ENCODE peak calls at places on chromosomes 3 and 15, in six cellular contexts. One of them, this sample, is unnamed.

GRCh38 chr3:124532071-124532470 is 198.2 kb upstream of the UMPS start:
- DNase-seq in uterus: no peak
- DNase-seq in Panc1: no peak
- DNase-seq in neural crest cell: no peak
- DNase-seq in H9: no peak
- DNase-seq in heart right ventricle: no peak
- DNase-seq in this sample: no peak

GRCh38 chr3:107404727-107405519 is 27.7 kb downstream of the CCDC54 start:
- DNase-seq in uterus: no peak
- DNase-seq in Panc1: no peak
- DNase-seq in neural crest cell: no peak
- DNase-seq in H9: no peak
- DNase-seq in heart right ventricle: no peak
- DNase-seq in this sample: no peak

GRCh38 chr3:106826861-106827311 is 550.4 kb upstream of the CCDC54 start:
- DNase-seq in uterus: no peak
- DNase-seq in Panc1: no peak
- DNase-seq in neural crest cell: no peak
- DNase-seq in H9: no peak
- DNase-seq in heart right ventricle: no peak
- DNase-seq in this sample: no peak

GRCh38 chr3:53495091-53495517 is 693 bp downstream of the CACNA1D start:
- DNase-seq in uterus: no peak
- DNase-seq in Panc1: no peak
- DNase-seq in neural crest cell: no peak
- DNase-seq in H9: no peak
- DNase-seq in heart right ventricle: no peak
- DNase-seq in this sample: no peak

GRCh38 chr3:127714866-127715265 is 42.1 kb downstream of the ABTB1 start:
- DNase-seq in uterus: no peak
- DNase-seq in Panc1: no peak
- DNase-seq in neural crest cell: no peak
- DNase-seq in H9: no peak
- DNase-seq in heart right ventricle: no peak
- DNase-seq in this sample: no peak

GRCh38 chr15:28975766-28976179 is 90.0 kb downstream of the APBA2 start:
- DNase-seq in uterus: no peak
- DNase-seq in Panc1: no peak
- DNase-seq in neural crest cell: peak
- DNase-seq in H9: peak
- DNase-seq in heart right ventricle: no peak
- DNase-seq in this sample: no peak

GRCh38 chr15:31481157-31481556 is 154.5 kb downstream of the KLF13 start:
- DNase-seq in uterus: no peak
- DNase-seq in Panc1: no peak
- DNase-seq in neural crest cell: no peak
- DNase-seq in H9: no peak
- DNase-seq in heart right ventricle: no peak
- DNase-seq in this sample: no peak

GRCh38 chr3:32840086-32840841 is 22.5 kb downstream of the TRIM71 start:
- DNase-seq in uterus: no peak
- DNase-seq in Panc1: no peak
- DNase-seq in neural crest cell: no peak
- DNase-seq in H9: peak
- DNase-seq in heart right ventricle: no peak
- DNase-seq in this sample: no peak

GRCh38 chr3:130316164-130316563 is 29.3 kb upstream of the COL6A5 start:
- DNase-seq in uterus: peak
- DNase-seq in Panc1: no peak
- DNase-seq in neural crest cell: no peak
- DNase-seq in H9: no peak
- DNase-seq in heart right ventricle: no peak
- DNase-seq in this sample: no peak

GRCh38 chr3:23612296-23612891 is 193.4 kb upstream of the UBE2E1 start:
- DNase-seq in uterus: no peak
- DNase-seq in Panc1: peak
- DNase-seq in neural crest cell: no peak
- DNase-seq in H9: no peak
- DNase-seq in heart right ventricle: no peak
- DNase-seq in this sample: no peak

GRCh38 chr15:63998489-63998888 is 47.8 kb downstream of the DAPK2 start:
- DNase-seq in uterus: no peak
- DNase-seq in Panc1: no peak
- DNase-seq in neural crest cell: no peak
- DNase-seq in H9: no peak
- DNase-seq in heart right ventricle: no peak
- DNase-seq in this sample: no peak

GRCh38 chr15:81235781-81236507 is 39.3 kb downstream of the IL16 start:
- DNase-seq in uterus: peak
- DNase-seq in Panc1: no peak
- DNase-seq in neural crest cell: no peak
- DNase-seq in H9: no peak
- DNase-seq in heart right ventricle: no peak
- DNase-seq in this sample: peak

GRCh38 chr3:126083511-126083912 is 412 bp downstream of the SLC41A3 start:
- DNase-seq in uterus: no peak
- DNase-seq in Panc1: no peak
- DNase-seq in neural crest cell: peak
- DNase-seq in H9: peak
- DNase-seq in heart right ventricle: no peak
- DNase-seq in this sample: no peak

GRCh38 chr15:72934006-72934405 is 118.3 kb upstream of the NEO1 start:
- DNase-seq in uterus: no peak
- DNase-seq in Panc1: no peak
- DNase-seq in neural crest cell: no peak
- DNase-seq in H9: no peak
- DNase-seq in heart right ventricle: no peak
- DNase-seq in this sample: no peak

GRCh38 chr3:16177962-16178627 is 3.6 kb downstream of the GALNT15 start:
- DNase-seq in uterus: peak
- DNase-seq in Panc1: peak
- DNase-seq in neural crest cell: peak
- DNase-seq in H9: peak
- DNase-seq in heart right ventricle: peak
- DNase-seq in this sample: peak

GRCh38 chr3:123605789-123606234 is 21.0 kb upstream of the HACD2 start:
- DNase-seq in uterus: no peak
- DNase-seq in Panc1: no peak
- DNase-seq in neural crest cell: no peak
- DNase-seq in H9: peak
- DNase-seq in heart right ventricle: no peak
- DNase-seq in this sample: no peak

GRCh38 chr3:33440328-33440577 is at the start of gene UBP1:
- DNase-seq in uterus: no peak
- DNase-seq in Panc1: no peak
- DNase-seq in neural crest cell: no peak
- DNase-seq in H9: no peak
- DNase-seq in heart right ventricle: peak
- DNase-seq in this sample: no peak

GRCh38 chr3:160225181-160226025 is at the start of gene C3orf80:
- DNase-seq in uterus: peak
- DNase-seq in Panc1: no peak
- DNase-seq in neural crest cell: peak
- DNase-seq in H9: peak
- DNase-seq in heart right ventricle: peak
- DNase-seq in this sample: peak

GRCh38 chr3:52534281-52535183 is 875 bp upstream of the NT5DC2 start:
- DNase-seq in uterus: peak
- DNase-seq in Panc1: no peak
- DNase-seq in neural crest cell: peak
- DNase-seq in H9: peak
- DNase-seq in heart right ventricle: peak
- DNase-seq in this sample: peak

GRCh38 chr15:59691194-59691805 is 2.2 kb upstream of the BNIP2 start:
- DNase-seq in uterus: no peak
- DNase-seq in Panc1: no peak
- DNase-seq in neural crest cell: peak
- DNase-seq in H9: no peak
- DNase-seq in heart right ventricle: no peak
- DNase-seq in this sample: no peak

GRCh38 chr3:104066658-104067057 is 1300.1 kb upstream of the ALCAM start:
- DNase-seq in uterus: no peak
- DNase-seq in Panc1: no peak
- DNase-seq in neural crest cell: no peak
- DNase-seq in H9: no peak
- DNase-seq in heart right ventricle: no peak
- DNase-seq in this sample: no peak

GRCh38 chr15:62782896-62783295 is 259.7 kb upstream of the TPM1 start:
- DNase-seq in uterus: no peak
- DNase-seq in Panc1: no peak
- DNase-seq in neural crest cell: no peak
- DNase-seq in H9: no peak
- DNase-seq in heart right ventricle: no peak
- DNase-seq in this sample: no peak

GRCh38 chr3:183181606-183182005 is 19.1 kb upstream of the LAMP3 start:
- DNase-seq in uterus: no peak
- DNase-seq in Panc1: no peak
- DNase-seq in neural crest cell: no peak
- DNase-seq in H9: no peak
- DNase-seq in heart right ventricle: no peak
- DNase-seq in this sample: no peak

GRCh38 chr3:183180105-183180763 is 17.7 kb upstream of the LAMP3 start:
- DNase-seq in uterus: no peak
- DNase-seq in Panc1: no peak
- DNase-seq in neural crest cell: no peak
- DNase-seq in H9: no peak
- DNase-seq in heart right ventricle: no peak
- DNase-seq in this sample: no peak

GRCh38 chr3:183180765-183181295 is 18.3 kb upstream of the LAMP3 start:
- DNase-seq in uterus: no peak
- DNase-seq in Panc1: no peak
- DNase-seq in neural crest cell: no peak
- DNase-seq in H9: no peak
- DNase-seq in heart right ventricle: no peak
- DNase-seq in this sample: no peak

GRCh38 chr3:183178512-183178832 is 15.9 kb upstream of the LAMP3 start:
- DNase-seq in uterus: no peak
- DNase-seq in Panc1: no peak
- DNase-seq in neural crest cell: no peak
- DNase-seq in H9: no peak
- DNase-seq in heart right ventricle: no peak
- DNase-seq in this sample: no peak

DNA sequence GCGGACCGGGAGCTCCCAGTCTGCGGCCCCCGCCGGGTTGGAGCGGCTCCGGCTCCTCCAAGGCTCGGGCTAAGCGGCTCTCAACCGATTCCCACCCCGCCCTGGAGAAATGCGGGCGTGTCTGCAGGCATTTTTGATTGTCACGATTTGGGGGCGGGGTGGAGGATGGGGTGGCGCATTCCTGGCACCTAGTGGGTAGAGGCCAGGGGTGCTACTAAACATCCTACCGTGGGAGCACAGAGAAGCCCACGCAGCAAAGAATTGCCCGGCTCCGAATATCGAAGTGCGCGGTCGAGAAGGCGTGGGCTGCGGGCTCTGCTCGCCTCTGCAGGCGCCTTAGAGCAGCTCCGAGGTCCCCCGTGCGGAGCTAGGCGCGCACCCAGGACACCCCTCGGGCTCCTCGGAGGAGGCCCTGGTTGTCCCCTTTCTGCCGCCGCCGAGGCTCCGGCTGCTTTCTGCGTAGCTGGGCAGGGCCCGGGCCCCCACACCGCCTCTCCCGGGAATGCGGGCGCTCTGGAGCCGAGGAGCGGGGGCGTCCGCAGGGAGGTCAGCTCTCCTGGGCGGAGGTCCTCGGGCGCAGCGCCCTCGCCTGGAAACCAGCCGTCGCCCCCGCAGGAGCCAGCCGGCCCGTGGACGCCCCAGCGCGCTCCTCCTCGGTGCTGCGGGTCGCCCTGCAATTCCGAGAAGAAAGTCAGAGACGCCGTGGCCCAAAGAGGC is 16.5 kb upstream of the LAMP3 start:
- DNase-seq in uterus: peak
- DNase-seq in Panc1: no peak
- DNase-seq in neural crest cell: peak
- DNase-seq in H9: peak
- DNase-seq in heart right ventricle: peak
- DNase-seq in this sample: peak
- TF ChIP-seq CTCF in uterus: no peak
- TF ChIP-seq CTCF in Panc1: peak
- TF ChIP-seq CTCF in neural crest cell: peak
- TF ChIP-seq CTCF in H9: peak
- TF ChIP-seq CTCF in heart right ventricle: no peak
- TF ChIP-seq CTCF in this sample: no peak

GRCh38 chr3:156005698-156006097 is 114.7 kb upstream of the KCNAB1 start:
- DNase-seq in uterus: no peak
- DNase-seq in Panc1: no peak
- DNase-seq in neural crest cell: no peak
- DNase-seq in H9: no peak
- DNase-seq in heart right ventricle: no peak
- DNase-seq in this sample: no peak

GRCh38 chr3:156014456-156014855 is 105.9 kb upstream of the KCNAB1 start:
- DNase-seq in uterus: no peak
- DNase-seq in Panc1: no peak
- DNase-seq in neural crest cell: no peak
- DNase-seq in H9: no peak
- DNase-seq in heart right ventricle: no peak
- DNase-seq in this sample: no peak

GRCh38 chr3:156010829-156011228 is 109.5 kb upstream of the KCNAB1 start:
- DNase-seq in uterus: no peak
- DNase-seq in Panc1: no peak
- DNase-seq in neural crest cell: no peak
- DNase-seq in H9: no peak
- DNase-seq in heart right ventricle: no peak
- DNase-seq in this sample: no peak
- TF ChIP-seq CTCF in uterus: no peak
- TF ChIP-seq CTCF in Panc1: peak
- TF ChIP-seq CTCF in neural crest cell: peak
- TF ChIP-seq CTCF in H9: peak
- TF ChIP-seq CTCF in heart right ventricle: no peak
- TF ChIP-seq CTCF in this sample: peak

GRCh38 chr15:47987908-47988532 is 132.8 kb upstream of the SLC24A5 start:
- DNase-seq in uterus: no peak
- DNase-seq in Panc1: peak
- DNase-seq in neural crest cell: peak
- DNase-seq in H9: no peak
- DNase-seq in heart right ventricle: no peak
- DNase-seq in this sample: no peak

GRCh38 chr15:47991376-47991775 is 129.4 kb upstream of the SLC24A5 start:
- DNase-seq in uterus: no peak
- DNase-seq in Panc1: no peak
- DNase-seq in neural crest cell: no peak
- DNase-seq in H9: no peak
- DNase-seq in heart right ventricle: no peak
- DNase-seq in this sample: no peak

GRCh38 chr15:47987461-47987860 is 133.3 kb upstream of the SLC24A5 start:
- DNase-seq in uterus: no peak
- DNase-seq in Panc1: no peak
- DNase-seq in neural crest cell: no peak
- DNase-seq in H9: no peak
- DNase-seq in heart right ventricle: no peak
- DNase-seq in this sample: no peak

GRCh38 chr15:47990821-47991220 is 130.0 kb upstream of the SLC24A5 start:
- DNase-seq in uterus: no peak
- DNase-seq in Panc1: no peak
- DNase-seq in neural crest cell: no peak
- DNase-seq in H9: no peak
- DNase-seq in heart right ventricle: no peak
- DNase-seq in this sample: no peak

GRCh38 chr15:47988564-47988963 is 132.2 kb upstream of the SLC24A5 start:
- DNase-seq in uterus: no peak
- DNase-seq in Panc1: no peak
- DNase-seq in neural crest cell: no peak
- DNase-seq in H9: no peak
- DNase-seq in heart right ventricle: no peak
- DNase-seq in this sample: no peak
- TF ChIP-seq CTCF in uterus: no peak
- TF ChIP-seq CTCF in Panc1: no peak
- TF ChIP-seq CTCF in neural crest cell: no peak
- TF ChIP-seq CTCF in H9: peak
- TF ChIP-seq CTCF in heart right ventricle: no peak
- TF ChIP-seq CTCF in this sample: no peak

GRCh38 chr3:10504161-10505049 is 981 bp downstream of the ATP2B2 start:
- DNase-seq in uterus: no peak
- DNase-seq in Panc1: no peak
- DNase-seq in neural crest cell: no peak
- DNase-seq in H9: no peak
- DNase-seq in heart right ventricle: no peak
- DNase-seq in this sample: no peak
- TF ChIP-seq CTCF in uterus: no peak
- TF ChIP-seq CTCF in Panc1: no peak
- TF ChIP-seq CTCF in neural crest cell: no peak
- TF ChIP-seq CTCF in H9: no peak
- TF ChIP-seq CTCF in heart right ventricle: no peak
- TF ChIP-seq CTCF in this sample: no peak